ENCODE peak calls at places on chromosomes 12 and 14, in nine cellular contexts. One of them, this sample, is unnamed.

GRCh38 chr12:3204716-3205617 is 127.8 kb downstream of the TSPAN9 start:
- DNase-seq in right lobe of liver: no peak
- DNase-seq in IMR-90: no peak
- DNase-seq in neural progenitor cell: no peak
- DNase-seq in mammary epithelial cell: no peak
- DNase-seq in fibroblast of lung: no peak
- DNase-seq in AG10803: no peak
- DNase-seq in astrocyte of the cerebellum: no peak
- DNase-seq in cardiac fibroblast: no peak
- DNase-seq in this sample: no peak

GRCh38 chr12:124006582-124007170 is 33.7 kb downstream of the ZNF664 start:
- DNase-seq in right lobe of liver: no peak
- DNase-seq in IMR-90: no peak
- DNase-seq in neural progenitor cell: no peak
- DNase-seq in mammary epithelial cell: no peak
- DNase-seq in fibroblast of lung: no peak
- DNase-seq in AG10803: no peak
- DNase-seq in astrocyte of the cerebellum: no peak
- DNase-seq in cardiac fibroblast: no peak
- DNase-seq in this sample: no peak

GRCh38 chr14:51564986-51565604 is 86.6 kb upstream of the FRMD6 start:
- DNase-seq in right lobe of liver: no peak
- DNase-seq in IMR-90: no peak
- DNase-seq in neural progenitor cell: peak
- DNase-seq in mammary epithelial cell: peak
- DNase-seq in fibroblast of lung: no peak
- DNase-seq in AG10803: peak
- DNase-seq in astrocyte of the cerebellum: no peak
- DNase-seq in cardiac fibroblast: no peak
- DNase-seq in this sample: no peak

GRCh38 chr14:53875337-53875897 is 81.2 kb downstream of the BMP4 start:
- DNase-seq in right lobe of liver: no peak
- DNase-seq in IMR-90: no peak
- DNase-seq in neural progenitor cell: no peak
- DNase-seq in mammary epithelial cell: no peak
- DNase-seq in fibroblast of lung: peak
- DNase-seq in AG10803: peak
- DNase-seq in astrocyte of the cerebellum: no peak
- DNase-seq in cardiac fibroblast: no peak
- DNase-seq in this sample: no peak

GRCh38 chr14:67487937-67488893 is at the start of gene TMEM229B:
- DNase-seq in right lobe of liver: peak
- DNase-seq in IMR-90: no peak
- DNase-seq in neural progenitor cell: no peak
- DNase-seq in mammary epithelial cell: no peak
- DNase-seq in fibroblast of lung: no peak
- DNase-seq in AG10803: no peak
- DNase-seq in astrocyte of the cerebellum: no peak
- DNase-seq in cardiac fibroblast: no peak
- DNase-seq in this sample: no peak

GRCh38 chr14:82075566-82075965 is 541.9 kb upstream of the SEL1L start:
- DNase-seq in right lobe of liver: peak
- DNase-seq in IMR-90: no peak
- DNase-seq in neural progenitor cell: peak
- DNase-seq in mammary epithelial cell: no peak
- DNase-seq in fibroblast of lung: peak
- DNase-seq in AG10803: no peak
- DNase-seq in astrocyte of the cerebellum: no peak
- DNase-seq in cardiac fibroblast: no peak
- DNase-seq in this sample: no peak

GRCh38 chr12:8781326-8781725 is 41.1 kb upstream of the A2ML1 start:
- DNase-seq in right lobe of liver: no peak
- DNase-seq in IMR-90: no peak
- DNase-seq in neural progenitor cell: no peak
- DNase-seq in mammary epithelial cell: no peak
- DNase-seq in fibroblast of lung: no peak
- DNase-seq in AG10803: no peak
- DNase-seq in astrocyte of the cerebellum: no peak
- DNase-seq in cardiac fibroblast: no peak
- DNase-seq in this sample: no peak

GRCh38 chr12:66352197-66352596 is 49.9 kb downstream of the HELB start:
- DNase-seq in right lobe of liver: no peak
- DNase-seq in IMR-90: peak
- DNase-seq in neural progenitor cell: peak
- DNase-seq in mammary epithelial cell: no peak
- DNase-seq in fibroblast of lung: peak
- DNase-seq in AG10803: peak
- DNase-seq in astrocyte of the cerebellum: no peak
- DNase-seq in cardiac fibroblast: peak
- DNase-seq in this sample: no peak

GRCh38 chr12:27940756-27941402 is 31.7 kb downstream of the PTHLH start:
- DNase-seq in right lobe of liver: peak
- DNase-seq in IMR-90: peak
- DNase-seq in neural progenitor cell: peak
- DNase-seq in mammary epithelial cell: peak
- DNase-seq in fibroblast of lung: peak
- DNase-seq in AG10803: peak
- DNase-seq in astrocyte of the cerebellum: peak
- DNase-seq in cardiac fibroblast: peak
- DNase-seq in this sample: no peak

GRCh38 chr14:59428581-59429012 is 36.6 kb downstream of the GPR135 start:
- DNase-seq in right lobe of liver: no peak
- DNase-seq in IMR-90: peak
- DNase-seq in neural progenitor cell: no peak
- DNase-seq in mammary epithelial cell: peak
- DNase-seq in fibroblast of lung: peak
- DNase-seq in AG10803: peak
- DNase-seq in astrocyte of the cerebellum: peak
- DNase-seq in cardiac fibroblast: peak
- DNase-seq in this sample: no peak

GRCh38 chr14:105193916-105194782 is 13.0 kb upstream of the NUDT14 start:
- DNase-seq in right lobe of liver: no peak
- DNase-seq in IMR-90: peak
- DNase-seq in neural progenitor cell: no peak
- DNase-seq in mammary epithelial cell: no peak
- DNase-seq in fibroblast of lung: no peak
- DNase-seq in AG10803: no peak
- DNase-seq in astrocyte of the cerebellum: no peak
- DNase-seq in cardiac fibroblast: peak
- DNase-seq in this sample: no peak

DNA sequence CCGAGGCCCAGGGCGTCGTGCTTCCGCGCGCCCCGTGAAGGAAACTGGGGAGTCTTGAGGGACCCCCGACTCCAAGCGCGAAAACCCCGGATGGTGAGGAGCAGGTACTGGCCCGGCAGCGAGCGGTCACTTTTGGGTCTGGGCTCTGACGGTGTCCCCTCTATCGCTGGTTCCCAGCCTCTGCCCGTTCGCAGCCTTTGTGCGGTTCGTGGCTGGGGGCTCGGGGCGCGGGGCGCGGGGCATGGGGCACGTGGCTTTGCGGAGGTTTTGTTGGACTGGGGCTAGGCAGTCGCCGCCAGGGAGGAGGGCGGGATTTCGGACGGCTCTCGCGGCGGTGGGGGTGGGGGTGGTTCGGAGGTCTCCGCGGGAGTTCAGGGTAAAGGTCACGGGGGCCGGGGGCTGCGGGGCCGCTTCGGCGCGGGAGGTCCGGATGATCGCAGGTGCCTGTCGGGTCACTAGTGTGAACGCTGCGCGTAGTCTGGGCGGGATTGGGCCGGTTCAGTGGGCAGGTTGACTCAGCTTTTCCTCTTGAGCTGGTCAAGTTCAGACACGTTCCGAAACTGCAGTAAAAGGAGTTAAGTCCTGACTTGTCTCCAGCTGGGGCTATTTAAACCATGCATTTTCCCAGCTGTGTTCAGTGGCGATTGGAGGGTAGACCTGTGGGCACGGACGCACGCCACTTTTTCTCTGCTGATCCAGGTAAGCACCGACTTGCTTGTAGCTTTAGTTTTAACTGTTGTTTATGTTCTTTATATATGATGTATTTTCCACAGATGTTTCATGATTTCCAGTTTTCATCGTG is 612 bp downstream of the MDM2 start:
- DNase-seq in right lobe of liver: peak
- DNase-seq in IMR-90: peak
- DNase-seq in neural progenitor cell: peak
- DNase-seq in mammary epithelial cell: peak
- DNase-seq in fibroblast of lung: peak
- DNase-seq in AG10803: peak
- DNase-seq in astrocyte of the cerebellum: peak
- DNase-seq in cardiac fibroblast: peak
- DNase-seq in this sample: peak
- TF ChIP-seq CTCF in right lobe of liver: no peak
- TF ChIP-seq CTCF in IMR-90: no peak
- TF ChIP-seq CTCF in neural progenitor cell: no peak
- TF ChIP-seq CTCF in mammary epithelial cell: no peak
- TF ChIP-seq CTCF in fibroblast of lung: no peak
- TF ChIP-seq CTCF in AG10803: no peak
- TF ChIP-seq CTCF in astrocyte of the cerebellum: no peak
- TF ChIP-seq CTCF in cardiac fibroblast: no peak
- TF ChIP-seq CTCF in this sample: no peak

GRCh38 chr12:41189395-41190251 is 1.5 kb downstream of the PDZRN4 start:
- DNase-seq in right lobe of liver: no peak
- DNase-seq in IMR-90: no peak
- DNase-seq in neural progenitor cell: peak
- DNase-seq in mammary epithelial cell: peak
- DNase-seq in fibroblast of lung: no peak
- DNase-seq in AG10803: no peak
- DNase-seq in astrocyte of the cerebellum: no peak
- DNase-seq in cardiac fibroblast: no peak
- DNase-seq in this sample: no peak

GRCh38 chr12:41188058-41188840 is at the start of gene PDZRN4:
- DNase-seq in right lobe of liver: peak
- DNase-seq in IMR-90: no peak
- DNase-seq in neural progenitor cell: peak
- DNase-seq in mammary epithelial cell: peak
- DNase-seq in fibroblast of lung: no peak
- DNase-seq in AG10803: no peak
- DNase-seq in astrocyte of the cerebellum: no peak
- DNase-seq in cardiac fibroblast: no peak
- DNase-seq in this sample: no peak

GRCh38 chr12:41193321-41193720 is 5.2 kb downstream of the PDZRN4 start:
- DNase-seq in right lobe of liver: no peak
- DNase-seq in IMR-90: no peak
- DNase-seq in neural progenitor cell: no peak
- DNase-seq in mammary epithelial cell: no peak
- DNase-seq in fibroblast of lung: no peak
- DNase-seq in AG10803: no peak
- DNase-seq in astrocyte of the cerebellum: no peak
- DNase-seq in cardiac fibroblast: no peak
- DNase-seq in this sample: no peak

GRCh38 chr12:41188841-41189394 is 798 bp downstream of the PDZRN4 start:
- DNase-seq in right lobe of liver: peak
- DNase-seq in IMR-90: no peak
- DNase-seq in neural progenitor cell: no peak
- DNase-seq in mammary epithelial cell: no peak
- DNase-seq in fibroblast of lung: no peak
- DNase-seq in AG10803: no peak
- DNase-seq in astrocyte of the cerebellum: no peak
- DNase-seq in cardiac fibroblast: no peak
- DNase-seq in this sample: no peak

DNA sequence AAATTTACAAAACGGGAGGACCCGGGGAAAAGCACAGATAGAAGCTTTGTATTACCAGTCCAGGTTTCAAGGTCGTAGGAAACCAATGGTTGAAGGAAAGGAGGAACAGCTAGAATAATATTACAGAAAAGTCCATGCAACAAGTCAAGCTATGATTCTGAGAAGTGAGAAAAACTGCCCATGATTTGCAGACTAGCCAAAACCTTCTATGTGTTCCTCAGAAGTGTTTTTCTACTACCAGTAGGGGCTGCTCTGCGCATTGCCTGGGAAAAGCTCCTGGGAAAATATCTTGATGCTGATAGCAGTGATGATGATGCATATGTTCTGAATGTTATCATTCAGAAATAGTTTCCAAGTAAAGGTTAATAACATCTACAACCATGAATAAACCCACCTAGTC is 2.2 kb downstream of the PDZRN4 start:
- DNase-seq in right lobe of liver: no peak
- DNase-seq in IMR-90: no peak
- DNase-seq in neural progenitor cell: peak
- DNase-seq in mammary epithelial cell: no peak
- DNase-seq in fibroblast of lung: peak
- DNase-seq in AG10803: no peak
- DNase-seq in astrocyte of the cerebellum: peak
- DNase-seq in cardiac fibroblast: peak
- DNase-seq in this sample: no peak
- H3K4me3 ChIP-seq in right lobe of liver: no peak
- H3K4me3 ChIP-seq in IMR-90: no peak
- H3K4me3 ChIP-seq in neural progenitor cell: peak
- H3K4me3 ChIP-seq in mammary epithelial cell: no peak
- H3K4me3 ChIP-seq in fibroblast of lung: no peak
- H3K4me3 ChIP-seq in AG10803: no peak
- H3K4me3 ChIP-seq in astrocyte of the cerebellum: peak
- H3K4me3 ChIP-seq in cardiac fibroblast: no peak
- H3K4me3 ChIP-seq in this sample: no peak

GRCh38 chr12:132813443-132813842 is 15.2 kb downstream of the GOLGA3 start:
- DNase-seq in right lobe of liver: no peak
- DNase-seq in IMR-90: no peak
- DNase-seq in neural progenitor cell: no peak
- DNase-seq in mammary epithelial cell: no peak
- DNase-seq in fibroblast of lung: no peak
- DNase-seq in AG10803: no peak
- DNase-seq in astrocyte of the cerebellum: no peak
- DNase-seq in cardiac fibroblast: no peak
- DNase-seq in this sample: no peak

GRCh38 chr12:132812631-132813305 is 15.9 kb downstream of the GOLGA3 start:
- DNase-seq in right lobe of liver: no peak
- DNase-seq in IMR-90: peak
- DNase-seq in neural progenitor cell: no peak
- DNase-seq in mammary epithelial cell: no peak
- DNase-seq in fibroblast of lung: peak
- DNase-seq in AG10803: peak
- DNase-seq in astrocyte of the cerebellum: peak
- DNase-seq in cardiac fibroblast: no peak
- DNase-seq in this sample: no peak

GRCh38 chr12:132824053-132824452 is 4.6 kb downstream of the GOLGA3 start:
- DNase-seq in right lobe of liver: no peak
- DNase-seq in IMR-90: peak
- DNase-seq in neural progenitor cell: no peak
- DNase-seq in mammary epithelial cell: peak
- DNase-seq in fibroblast of lung: peak
- DNase-seq in AG10803: no peak
- DNase-seq in astrocyte of the cerebellum: no peak
- DNase-seq in cardiac fibroblast: no peak
- DNase-seq in this sample: no peak

GRCh38 chr12:132814232-132814631 is 14.4 kb downstream of the GOLGA3 start:
- DNase-seq in right lobe of liver: no peak
- DNase-seq in IMR-90: no peak
- DNase-seq in neural progenitor cell: no peak
- DNase-seq in mammary epithelial cell: no peak
- DNase-seq in fibroblast of lung: no peak
- DNase-seq in AG10803: no peak
- DNase-seq in astrocyte of the cerebellum: no peak
- DNase-seq in cardiac fibroblast: no peak
- DNase-seq in this sample: no peak

GRCh38 chr12:132818562-132818961 is 10.1 kb downstream of the GOLGA3 start:
- DNase-seq in right lobe of liver: no peak
- DNase-seq in IMR-90: no peak
- DNase-seq in neural progenitor cell: no peak
- DNase-seq in mammary epithelial cell: no peak
- DNase-seq in fibroblast of lung: no peak
- DNase-seq in AG10803: no peak
- DNase-seq in astrocyte of the cerebellum: no peak
- DNase-seq in cardiac fibroblast: no peak
- DNase-seq in this sample: no peak
- TF ChIP-seq CTCF in right lobe of liver: no peak
- TF ChIP-seq CTCF in IMR-90: no peak
- TF ChIP-seq CTCF in neural progenitor cell: no peak
- TF ChIP-seq CTCF in mammary epithelial cell: no peak
- TF ChIP-seq CTCF in fibroblast of lung: no peak
- TF ChIP-seq CTCF in AG10803: no peak
- TF ChIP-seq CTCF in astrocyte of the cerebellum: no peak
- TF ChIP-seq CTCF in cardiac fibroblast: no peak
- TF ChIP-seq CTCF in this sample: no peak

GRCh38 chr12:4275869-4276253 is 2.3 kb downstream of the CCND2 start:
- DNase-seq in right lobe of liver: no peak
- DNase-seq in IMR-90: no peak
- DNase-seq in neural progenitor cell: peak
- DNase-seq in mammary epithelial cell: no peak
- DNase-seq in fibroblast of lung: no peak
- DNase-seq in AG10803: no peak
- DNase-seq in astrocyte of the cerebellum: no peak
- DNase-seq in cardiac fibroblast: no peak
- DNase-seq in this sample: no peak
- H3K4me3 ChIP-seq in right lobe of liver: no peak
- H3K4me3 ChIP-seq in IMR-90: peak
- H3K4me3 ChIP-seq in neural progenitor cell: peak
- H3K4me3 ChIP-seq in mammary epithelial cell: peak
- H3K4me3 ChIP-seq in fibroblast of lung: no peak
- H3K4me3 ChIP-seq in AG10803: no peak
- H3K4me3 ChIP-seq in astrocyte of the cerebellum: peak
- H3K4me3 ChIP-seq in cardiac fibroblast: peak
- H3K4me3 ChIP-seq in this sample: peak